ENCODE peak calls at places on chromosomes 4 and X, in six cellular contexts. S is D341Med, H is osteocyte, I is KBM-7, K is neural crest cell, X is posterior vena cava. G is an unnamed sample.

GRCh38 chrX:54076903-54077302 is 32.6 kb upstream of the PHF8 start:
- DNase-seq in S (no peak), H (no peak), I (no peak), K (no peak), X (no peak), G (peak)

GRCh38 chrX:7190157-7190556 is 42.2 kb upstream of the PUDP start:
- DNase-seq in S (no peak), H (no peak), I (no peak), K (no peak), X (no peak), G (no peak)

GRCh38 chr4:100591156-100591876 is 73.5 kb upstream of the EMCN start:
- DNase-seq in S (no peak), H (no peak), I (no peak), K (no peak), X (no peak), G (no peak)

GRCh38 chr4:9893329-9894108 is 112.1 kb downstream of the DRD5 start:
- DNase-seq in S (peak), H (no peak), I (no peak), K (no peak), X (no peak), G (no peak)

GRCh38 chrX:119132961-119133360 is 5.3 kb upstream of the KIAA1210 start:
- DNase-seq in S (no peak), H (no peak), I (no peak), K (no peak), X (no peak), G (no peak)

GRCh38 chr4:3660086-3660927 is 105.9 kb upstream of the ADRA2C start:
- DNase-seq in S (no peak), H (no peak), I (no peak), K (no peak), X (no peak), G (no peak)

GRCh38 chr4:94758141-94758699 is 465 bp downstream of the BMPR1B start:
- DNase-seq in S (peak), H (peak), I (no peak), K (no peak), X (peak), G (peak)

GRCh38 chrX:16870861-16871584 is 861 bp upstream of the RBBP7 start:
- DNase-seq in S (no peak), H (peak), I (peak), K (peak), X (peak), G (no peak)

GRCh38 chr4:65367306-65367705 is 303.0 kb downstream of the EPHA5 start:
- DNase-seq in S (no peak), H (no peak), I (no peak), K (no peak), X (no peak), G (no peak)

GRCh38 chrX:84047339-84047738 is 140.7 kb downstream of the RPS6KA6 start:
- DNase-seq in S (peak), H (no peak), I (no peak), K (no peak), X (no peak), G (no peak)

G was measured in AG20443.